ENCODE peak calls at places on chromosomes 7 and 10, in nine cellular contexts. Y is mesenchymal stem cell, S is PC-9, F is tibial nerve, U is BE2C, J is fibroblast of pulmonary artery, C is stomach, N is OCI-LY7, E is right cardiac atrium. M is an unnamed sample.

GRCh38 chr7:157944734-157945291 is 608.0 kb downstream of the DNAJB6 start:
- DNase-seq in S (no peak), U (no peak), F (no peak), J (no peak), N (no peak), E (no peak), Y (no peak), C (no peak), M (no peak)

GRCh38 chr10:72612203-72612826 is 13.6 kb downstream of the MICU1 start:
- DNase-seq in J (peak), C (no peak), Y (peak), F (no peak), U (peak), N (no peak), S (no peak), E (no peak), M (no peak)

GRCh38 chr7:12584940-12585339 is 14.4 kb downstream of the SCIN start:
- DNase-seq in F (peak), U (no peak), N (no peak), Y (peak), E (no peak), C (no peak), J (no peak), S (peak), M (peak)

GRCh38 chr10:124745678-124746077 is 1.5 kb upstream of the FAM53B start:
- DNase-seq in E (no peak), N (peak), C (no peak), S (peak), U (no peak), Y (peak), J (peak), F (peak), M (peak)

GRCh38 chr7:70793767-70794166 is 338.2 kb upstream of the GALNT17 start:
- DNase-seq in U (no peak), J (no peak), F (no peak), C (no peak), E (no peak), S (no peak), Y (no peak), N (no peak), M (no peak)

GRCh38 chr10:112202561-112203241 is 19.1 kb upstream of the GPAM start:
- DNase-seq in C (no peak), J (no peak), F (no peak), N (no peak), Y (no peak), E (no peak), S (no peak), U (no peak), M (no peak)

GRCh38 chr7:157002819-157003421 is 7.5 kb downstream of the MNX1 start:
- DNase-seq in C (no peak), J (no peak), Y (no peak), E (no peak), N (no peak), U (no peak), S (no peak), F (no peak), M (no peak)

GRCh38 chr7:156836443-156836842 is 56.5 kb downstream of the LMBR1 start:
- DNase-seq in J (no peak), E (no peak), N (no peak), U (no peak), S (no peak), C (no peak), Y (peak), F (no peak), M (no peak)

GRCh38 chr10:109025187-109025586 is 898.1 kb downstream of the XPNPEP1 start:
- DNase-seq in C (no peak), U (no peak), Y (no peak), N (no peak), E (no peak), J (no peak), F (no peak), S (no peak), M (no peak)

GRCh38 chr10:63042256-63042655 is 90.9 kb upstream of the NRBF2 start:
- DNase-seq in N (no peak), S (no peak), U (peak), C (no peak), Y (no peak), E (no peak), J (peak), F (no peak), M (no peak)

GRCh38 chr10:29804025-29804852 is 169.5 kb upstream of the SVIL start:
- DNase-seq in S (peak), J (peak), E (peak), U (peak), F (no peak), C (peak), N (no peak), Y (peak), M (peak)

GRCh38 chr10:77841711-77842375 is 84.7 kb downstream of the DLG5 start:
- DNase-seq in N (no peak), Y (no peak), J (no peak), F (no peak), S (no peak), C (no peak), E (no peak), U (no peak), M (no peak)

GRCh38 chr10:62726142-62726541 is 78.4 kb upstream of the ADO start:
- DNase-seq in S (no peak), J (no peak), F (no peak), C (no peak), Y (no peak), U (no peak), N (no peak), E (no peak), M (no peak)

GRCh38 chr10:33600381-33600780 is 265.9 kb upstream of the NRP1 start:
- DNase-seq in C (no peak), U (no peak), F (no peak), J (peak), S (no peak), E (no peak), N (no peak), Y (peak), M (no peak)

GRCh38 chr10:44386546-44387052 is 1.7 kb upstream of the CXCL12 start:
- DNase-seq in F (no peak), J (peak), S (peak), U (peak), N (peak), C (peak), E (peak), Y (peak), M (peak)

GRCh38 chr7:82839063-82839462 is 323.6 kb downstream of the PCLO start:
- DNase-seq in Y (no peak), S (no peak), C (no peak), E (no peak), F (no peak), U (no peak), N (no peak), J (no peak), M (no peak)

GRCh38 chr10:103982639-103983038 is 15.7 kb downstream of the SLK start:
- DNase-seq in S (no peak), N (peak), E (no peak), Y (no peak), J (peak), C (no peak), U (peak), F (no peak), M (peak)

GRCh38 chr10:116899626-116900025 is 50.3 kb downstream of the ENO4 start:
- DNase-seq in S (no peak), F (no peak), J (no peak), C (no peak), U (no peak), Y (no peak), N (no peak), E (no peak), M (no peak)

GRCh38 chr10:112532053-112532658 is 85.1 kb downstream of the VTI1A start:
- DNase-seq in N (no peak), S (no peak), Y (peak), E (no peak), F (no peak), J (no peak), U (no peak), C (no peak), M (peak)

GRCh38 chr10:71547841-71548493 is 151.2 kb downstream of the CDH23 start:
- DNase-seq in F (no peak), Y (peak), N (no peak), E (peak), C (no peak), J (peak), U (peak), S (no peak), M (no peak)

GRCh38 chr7:157540020-157540419 is 203.2 kb downstream of the DNAJB6 start:
- DNase-seq in J (no peak), S (no peak), U (peak), E (peak), Y (no peak), N (no peak), C (no peak), F (no peak), M (no peak)

GRCh38 chr7:105487559-105488218 is 34.4 kb downstream of the PUS7 start:
- DNase-seq in N (peak), J (peak), F (no peak), C (no peak), Y (peak), S (peak), E (peak), U (no peak), M (peak)

DNA sequence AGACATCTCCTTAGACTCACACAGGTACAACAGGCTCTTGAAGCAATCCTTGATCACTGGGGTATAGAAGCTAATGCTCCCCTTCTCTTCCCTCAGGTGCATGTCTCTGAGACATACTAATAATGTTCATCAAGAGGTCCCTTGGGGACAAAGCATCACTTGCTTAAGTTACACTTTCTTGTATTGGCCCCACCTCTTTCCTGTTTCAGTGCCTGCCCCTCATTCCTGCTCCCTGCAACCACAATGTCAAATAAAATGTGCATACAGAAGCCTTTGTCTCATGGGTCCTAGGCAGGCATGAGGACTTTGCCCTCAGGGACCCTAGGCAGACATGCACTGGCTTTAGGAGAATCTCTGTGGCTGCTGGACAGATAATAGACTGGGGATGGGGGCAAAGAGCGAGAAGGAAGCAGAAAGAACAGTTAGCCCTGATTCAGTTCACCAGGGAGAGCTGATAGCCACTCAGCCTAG is 175.0 kb upstream of the NPY start:
- DNase-seq in C (no peak), E (no peak), S (no peak), F (no peak), Y (no peak), J (no peak), U (no peak), N (no peak), M (no peak)
- H3K4me3 ChIP-seq in C (no peak), E (no peak), S (no peak), F (no peak), Y (no peak), J (no peak), U (no peak), N (no peak), M (no peak)

GRCh38 chr7:138665669-138666140 is 35.5 kb downstream of the SVOPL start:
- DNase-seq in Y (no peak), E (no peak), F (no peak), S (no peak), N (no peak), U (no peak), C (no peak), J (no peak), M (no peak)

GRCh38 chr7:138666385-138666784 is 34.8 kb downstream of the SVOPL start:
- DNase-seq in E (no peak), U (no peak), C (no peak), S (no peak), N (no peak), Y (no peak), F (no peak), J (peak), M (no peak)

GRCh38 chr7:138665249-138665648 is 35.9 kb downstream of the SVOPL start:
- DNase-seq in Y (no peak), C (no peak), E (no peak), J (no peak), S (no peak), U (no peak), F (no peak), N (no peak), M (no peak)

GRCh38 chr7:138662066-138663061 is 38.8 kb downstream of the SVOPL start:
- DNase-seq in F (no peak), E (no peak), C (no peak), J (no peak), Y (no peak), S (no peak), N (no peak), U (peak), M (peak)

DNA sequence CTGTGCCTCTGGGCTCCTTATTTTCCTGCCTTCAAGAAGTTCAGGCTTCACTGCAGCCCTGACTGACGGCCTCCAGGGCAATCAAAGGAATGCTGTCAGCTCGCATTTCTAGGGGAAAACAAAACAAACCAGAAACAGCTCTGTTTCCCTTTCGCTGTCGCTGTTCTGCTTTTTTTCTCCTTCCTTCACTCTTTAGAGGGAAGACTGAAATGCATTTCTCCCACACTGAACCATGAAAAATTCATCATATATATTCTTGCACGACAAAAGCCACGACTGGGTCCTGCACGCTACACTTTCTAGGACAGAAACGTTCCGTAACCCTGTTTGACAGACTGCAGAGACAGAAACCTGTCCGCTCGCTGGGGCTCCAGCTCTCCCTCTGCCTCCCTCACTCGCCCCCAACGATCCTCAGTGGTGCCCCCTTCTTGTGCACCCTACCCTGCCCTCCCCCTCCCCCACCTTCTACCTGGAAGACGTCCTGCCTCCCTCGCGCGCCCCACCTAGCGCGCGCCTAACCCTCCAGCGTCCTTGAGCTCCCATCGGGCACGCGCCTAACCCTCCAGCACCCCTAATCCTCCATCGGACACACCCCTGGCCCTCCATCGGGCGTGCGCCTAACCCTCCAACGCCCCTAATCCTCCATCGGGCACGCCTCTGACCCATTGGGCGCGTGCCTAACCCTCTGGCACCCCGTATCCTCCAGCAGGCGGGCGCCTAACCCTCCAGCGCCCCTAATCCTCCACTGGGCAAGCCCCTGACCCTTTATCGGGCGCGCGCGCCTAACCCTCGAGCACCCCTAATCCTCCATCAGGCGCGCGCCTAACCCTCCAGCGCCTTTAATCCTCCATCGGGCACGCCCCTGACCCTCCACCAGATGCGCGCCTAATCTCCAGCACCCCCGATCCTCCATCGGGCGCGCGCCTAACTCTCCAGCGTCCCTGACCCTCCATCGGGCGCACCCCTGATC is 37.1 kb downstream of the SVOPL start:
- DNase-seq in F (no peak), Y (peak), C (no peak), E (no peak), N (no peak), U (peak), J (peak), S (peak), M (no peak)
- H3K4me3 ChIP-seq in F (peak), Y (peak), C (peak), E (peak), N (no peak), U (peak), J (peak), S (peak), M (no peak)

DNA sequence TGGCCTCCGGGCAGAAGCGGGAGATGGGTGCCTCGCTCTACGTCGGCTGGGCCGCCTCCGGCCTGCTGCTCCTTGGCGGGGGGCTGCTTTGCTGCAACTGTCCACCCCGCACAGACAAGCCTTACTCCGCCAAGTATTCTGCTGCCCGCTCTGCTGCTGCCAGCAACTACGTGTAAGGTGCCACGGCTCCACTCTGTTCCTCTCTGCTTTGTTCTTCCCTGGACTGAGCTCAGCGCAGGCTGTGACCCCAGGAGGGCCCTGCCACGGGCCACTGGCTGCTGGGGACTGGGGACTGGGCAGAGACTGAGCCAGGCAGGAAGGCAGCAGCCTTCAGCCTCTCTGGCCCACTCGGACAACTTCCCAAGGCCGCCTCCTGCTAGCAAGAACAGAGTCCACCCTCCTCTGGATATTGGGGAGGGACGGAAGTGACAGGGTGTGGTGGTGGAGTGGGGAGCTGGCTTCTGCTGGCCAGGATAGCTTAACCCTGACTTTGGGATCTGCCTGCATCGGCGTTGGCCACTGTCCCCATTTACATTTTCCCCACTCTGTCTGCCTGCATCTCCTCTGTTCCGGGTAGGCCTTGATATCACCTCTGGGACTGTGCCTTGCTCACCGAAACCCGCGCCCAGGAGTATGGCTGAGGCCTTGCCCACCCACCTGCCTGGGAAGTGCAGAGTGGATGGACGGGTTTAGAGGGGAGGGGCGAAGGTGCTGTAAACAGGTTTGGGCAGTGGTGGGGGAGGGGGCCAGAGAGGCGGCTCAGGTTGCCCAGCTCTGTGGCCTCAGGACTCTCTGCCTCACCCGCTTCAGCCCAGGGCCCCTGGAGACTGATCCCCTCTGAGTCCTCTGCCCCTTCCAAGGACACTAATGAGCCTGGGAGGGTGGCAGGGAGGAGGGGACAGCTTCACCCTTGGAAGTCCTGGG is 1.1 kb downstream of the CLDN4 start:
- DNase-seq in N (no peak), C (peak), Y (no peak), E (no peak), J (no peak), F (no peak), U (no peak), S (peak), M (no peak)
- H3K4me3 ChIP-seq in N (no peak), C (peak), Y (peak), E (no peak), J (no peak), F (no peak), U (no peak), S (peak), M (no peak)

GRCh38 chr7:107690611-107691010 is 30.0 kb downstream of the SLC26A4 start:
- DNase-seq in U (no peak), S (no peak), E (no peak), C (no peak), J (peak), N (no peak), Y (no peak), F (no peak), M (no peak)

GRCh38 chr7:107694395-107694794 is 33.8 kb downstream of the SLC26A4 start:
- DNase-seq in C (no peak), Y (no peak), F (peak), E (no peak), S (no peak), J (peak), U (no peak), N (no peak), M (no peak)

GRCh38 chr7:107691713-107692112 is 31.1 kb downstream of the SLC26A4 start:
- DNase-seq in Y (no peak), C (no peak), S (no peak), N (no peak), U (no peak), J (peak), F (no peak), E (no peak), M (no peak)

GRCh38 chr7:107693396-107693795 is 32.8 kb downstream of the SLC26A4 start:
- DNase-seq in N (no peak), F (no peak), C (no peak), U (no peak), J (peak), Y (no peak), S (no peak), E (no peak), M (no peak)

GRCh38 chr7:107692501-107692900 is 31.9 kb downstream of the SLC26A4 start:
- DNase-seq in S (no peak), C (no peak), U (no peak), E (no peak), Y (no peak), J (no peak), F (no peak), N (no peak), M (no peak)
- H3K4me3 ChIP-seq in S (no peak), C (no peak), U (no peak), E (no peak), Y (no peak), J (no peak), F (no peak), N (no peak), M (no peak)

DNA sequence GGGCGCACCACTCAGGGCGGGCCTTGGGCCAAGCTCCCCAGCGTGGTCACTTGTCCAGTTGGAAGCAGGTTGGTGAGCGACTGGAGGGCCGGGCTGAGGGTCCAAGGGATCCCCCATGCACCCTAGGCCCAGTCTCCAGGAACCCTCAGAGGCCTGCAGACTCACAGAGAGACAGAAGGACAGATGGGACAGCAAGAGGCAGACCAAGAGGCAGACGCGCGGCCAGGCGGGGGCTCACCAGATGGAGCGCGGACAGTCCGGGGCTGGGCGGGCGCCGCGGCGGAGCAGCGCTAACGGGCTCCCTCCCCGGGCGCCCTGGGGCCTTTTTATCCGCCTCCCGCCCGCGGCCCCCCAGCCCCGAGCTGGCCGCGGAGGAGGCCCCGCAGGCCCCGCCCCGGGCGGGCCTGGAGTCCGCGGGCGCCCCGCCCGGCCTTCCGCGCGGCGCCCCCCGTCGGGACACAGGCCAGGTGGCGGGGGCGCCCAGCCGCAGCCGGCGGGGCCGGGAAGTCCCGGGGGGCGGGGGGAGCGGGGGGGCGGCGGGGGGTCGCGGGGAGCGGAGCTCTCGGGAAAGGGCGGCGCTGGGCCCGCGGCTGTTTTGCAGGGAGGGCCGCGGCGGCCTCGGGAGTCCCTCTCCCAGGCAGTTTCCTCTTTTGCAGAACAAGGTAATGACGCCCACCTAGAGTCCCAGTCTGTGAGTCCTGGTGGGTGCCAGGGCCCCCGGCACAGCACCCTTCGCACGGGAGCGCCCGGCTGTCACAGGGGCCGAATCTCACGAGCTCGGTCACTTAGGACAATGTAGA is at the start of gene LOXL4:
- DNase-seq in N (peak), J (peak), F (peak), S (no peak), C (no peak), E (peak), U (peak), Y (peak), M (peak)
- H3K4me3 ChIP-seq in N (peak), J (peak), F (peak), S (peak), C (peak), E (peak), U (peak), Y (peak), M (peak)